ENCODE peak calls at places on chromosome 3, in seven cellular contexts. C, N, K, B, U, Y and X are unnamed samples.

GRCh38 chr3:42701371-42702065 is 1.1 kb downstream of the HHATL start:
- DNase-seq in C (no peak), N (peak; percentile 90), K (no peak), B (peak; percentile 58), U (peak; percentile 80), Y (peak; percentile 70), X (peak; percentile 78)

GRCh38 chr3:80676869-80677268 is 909.1 kb upstream of the ROBO1 start:
- DNase-seq in C (no peak), N (no peak), K (no peak), B (no peak), U (no peak), Y (no peak), X (no peak)

GRCh38 chr3:15064299-15064834 is 748 bp downstream of the MRPS25 start:
- DNase-seq in C (no peak), N (peak; percentile 56), K (no peak), B (peak; percentile 66), U (no peak), Y (no peak), X (no peak)

GRCh38 chr3:179973931-179974361 is 62.8 kb downstream of the PEX5L start:
- DNase-seq in C (no peak), N (no peak), K (peak; percentile 74), B (no peak), U (no peak), Y (no peak), X (no peak)

GRCh38 chr3:7562892-7563291 is 702.0 kb downstream of the GRM7 start:
- DNase-seq in C (no peak), N (no peak), K (no peak), B (no peak), U (no peak), Y (no peak), X (no peak)

GRCh38 chr3:244041-244440 is 47.5 kb downstream of the CHL1 start:
- DNase-seq in C (no peak), N (no peak), K (no peak), B (no peak), U (no peak), Y (no peak), X (no peak)

GRCh38 chr3:61894988-61895935 is 333.9 kb downstream of the PTPRG start:
- DNase-seq in C (peak; percentile 57), N (peak; percentile 74), K (peak; percentile 97), B (peak; percentile 64), U (no peak), Y (no peak), X (peak; percentile 73)

GRCh38 chr3:137762674-137763593 is 1.2 kb upstream of the SOX14 start:
- DNase-seq in C (no peak), N (no peak), K (no peak), B (peak; percentile 33), U (no peak), Y (no peak), X (no peak)

GRCh38 chr3:126100216-126100615 is 16.3 kb upstream of the SLC41A3 start:
- DNase-seq in C (no peak), N (no peak), K (no peak), B (no peak), U (no peak), Y (no peak), X (no peak)

GRCh38 chr3:135868801-135869200 is 96.7 kb upstream of the PPP2R3A start:
- DNase-seq in C (no peak), N (no peak), K (no peak), B (no peak), U (no peak), Y (no peak), X (no peak)

GRCh38 chr3:195266428-195266827 is 4.5 kb downstream of the XXYLT1 start:
- DNase-seq in C (no peak), N (no peak), K (no peak), B (no peak), U (no peak), Y (no peak), X (no peak)

GRCh38 chr3:69948246-69948862 is 51.2 kb upstream of the SAMMSON start:
- DNase-seq in C (no peak), N (no peak), K (no peak), B (peak; percentile 12), U (no peak), Y (no peak), X (peak; percentile 10)

GRCh38 chr3:37892917-37893595 is 31.4 kb downstream of the CTDSPL start:
- DNase-seq in C (no peak), N (peak; percentile 77), K (no peak), B (peak; percentile 8), U (peak; percentile 67), Y (no peak), X (no peak)

GRCh38 chr3:129087138-129087702 is 26.6 kb downstream of the GP9 start:
- DNase-seq in C (no peak), N (peak; percentile 60), K (no peak), B (no peak), U (no peak), Y (no peak), X (no peak)

GRCh38 chr3:13187593-13187992 is 114.4 kb upstream of the IQSEC1 start:
- DNase-seq in C (no peak), N (no peak), K (no peak), B (no peak), U (no peak), Y (no peak), X (no peak)

GRCh38 chr3:126474498-126475410 is 937 bp downstream of the ZXDC start:
- DNase-seq in C (no peak), N (peak; percentile 55), K (no peak), B (peak; percentile 69), U (peak; percentile 86), Y (peak; percentile 25), X (peak; percentile 59)

GRCh38 chr3:49500408-49501257 is 30.6 kb downstream of the DAG1 start:
- DNase-seq in C (peak; percentile 96), N (peak; percentile 84), K (peak; percentile 97), B (no peak), U (no peak), Y (no peak), X (no peak)

GRCh38 chr3:40292637-40293036 is 16.9 kb upstream of the EIF1B start:
- DNase-seq in C (no peak), N (peak; percentile 71), K (no peak), B (no peak), U (no peak), Y (peak; percentile 23), X (no peak)

GRCh38 chr3:146469206-146470017 is at the start of gene PLSCR2:
- DNase-seq in C (no peak), N (peak; percentile 64), K (no peak), B (peak; percentile 40), U (peak; percentile 89), Y (no peak), X (peak; percentile 85)

GRCh38 chr3:73868688-73869315 is 244.1 kb upstream of the PDZRN3 start:
- DNase-seq in C (peak; percentile 5), N (no peak), K (no peak), B (peak; percentile 48), U (no peak), Y (peak; percentile 54), X (no peak)

GRCh38 chr3:71078723-71079525 is 504.6 kb downstream of the FOXP1 start:
- DNase-seq in C (no peak), N (no peak), K (no peak), B (no peak), U (no peak), Y (no peak), X (no peak)

GRCh38 chr3:26369133-26369532 is 253.4 kb upstream of the LRRC3B start:
- DNase-seq in C (no peak), N (no peak), K (no peak), B (no peak), U (no peak), Y (no peak), X (no peak)

GRCh38 chr3:79765854-79766253 is 1.9 kb downstream of the ROBO1 start:
- DNase-seq in C (no peak), N (no peak), K (no peak), B (peak; percentile 27), U (no peak), Y (no peak), X (no peak)

GRCh38 chr3:66047321-66048050 is 8.8 kb upstream of the MAGI1 start:
- DNase-seq in C (peak; percentile 91), N (no peak), K (no peak), B (no peak), U (no peak), Y (no peak), X (no peak)

DNA sequence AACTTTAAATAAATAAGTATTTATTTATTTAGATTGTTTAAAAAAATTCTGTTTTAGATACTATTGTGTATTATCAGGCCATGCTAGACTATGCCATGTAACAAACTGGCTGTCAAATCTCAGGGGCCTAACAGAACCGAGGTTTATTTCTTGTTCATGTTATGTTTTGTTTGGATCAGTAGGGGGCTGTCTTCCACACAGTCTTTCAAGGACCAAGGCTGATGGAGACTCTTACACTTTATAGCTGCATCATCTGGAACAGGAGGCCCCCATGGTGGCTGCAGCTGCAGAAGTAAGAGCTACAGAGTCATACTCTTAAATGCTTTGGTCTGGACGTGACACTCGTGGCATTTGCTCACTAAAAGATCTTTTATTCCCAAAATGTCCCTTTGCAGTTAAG is 33.0 kb upstream of the ARL14 start:
- DNase-seq in C (no peak), N (no peak), K (no peak), B (no peak), U (no peak), Y (no peak), X (no peak)
- TF ChIP-seq CTCF in C (no peak), N (no peak), K (peak; percentile 36), B (no peak), U (no peak), Y (peak; percentile 38), X (no peak)

DNA sequence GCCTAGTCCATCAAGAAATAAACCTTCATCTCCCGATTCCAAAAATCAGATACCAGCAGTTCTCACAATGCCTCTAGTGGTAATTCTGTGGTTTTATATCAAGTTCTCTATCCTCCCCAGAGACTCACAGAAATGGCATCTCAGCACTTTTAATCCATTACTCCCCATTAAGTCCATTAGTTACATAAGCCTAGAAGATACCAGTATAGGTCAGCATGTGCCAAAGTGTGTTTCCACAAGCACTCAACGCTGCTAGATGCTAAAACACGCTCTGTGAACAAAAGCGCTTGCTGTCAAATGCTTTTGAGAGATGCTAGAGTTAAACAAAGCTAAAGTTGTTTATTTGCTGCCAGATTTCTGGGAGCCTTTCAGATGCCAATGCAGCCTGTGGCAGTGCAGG is 918.7 kb upstream of the CFAP20DC start:
- DNase-seq in C (no peak), N (no peak), K (peak; percentile 46), B (no peak), U (no peak), Y (no peak), X (no peak)
- TF ChIP-seq CTCF in C (no peak), N (no peak), K (peak; percentile 34), B (no peak), U (no peak), Y (no peak), X (no peak)

GRCh38 chr3:9731206-9732079 is at the start of gene BRPF1:
- DNase-seq in C (peak; percentile 96), N (peak; percentile 100), K (peak; percentile 96), B (peak; percentile 99), U (peak; percentile 100), Y (peak; percentile 96), X (peak; percentile 100)
- TF ChIP-seq CTCF in C (peak; percentile 2), N (no peak), K (peak; percentile 1), B (no peak), U (no peak), Y (no peak), X (no peak)

GRCh38 chr3:182698078-182698477 is 95.2 kb upstream of the ATP11B start:
- DNase-seq in C (no peak), N (no peak), K (no peak), B (no peak), U (no peak), Y (no peak), X (no peak)
- TF ChIP-seq CTCF in C (no peak), N (no peak), K (peak; percentile 7), B (no peak), U (no peak), Y (peak; percentile 30), X (no peak)